ENCODE peak calls at places on chromosomes 3 and 15, in five cellular contexts. One of them, this sample, is unnamed.

GRCh38 chr15:69468241-69469121 is 15.9 kb downstream of the RPLP1 start:
- DNase-seq in tibial artery: no peak
- DNase-seq in heart left ventricle: no peak
- DNase-seq in colonic mucosa: peak; percentile 51
- DNase-seq in sigmoid colon: no peak
- DNase-seq in this sample: peak; percentile 87

GRCh38 chr3:183892610-183893214 is 8.0 kb upstream of the PARL start:
- DNase-seq in tibial artery: no peak
- DNase-seq in heart left ventricle: no peak
- DNase-seq in colonic mucosa: peak; percentile 75
- DNase-seq in sigmoid colon: no peak
- DNase-seq in this sample: no peak

GRCh38 chr3:185726254-185726967 is 98.4 kb downstream of the IGF2BP2 start:
- DNase-seq in tibial artery: no peak
- DNase-seq in heart left ventricle: no peak
- DNase-seq in colonic mucosa: no peak
- DNase-seq in sigmoid colon: no peak
- DNase-seq in this sample: no peak

GRCh38 chr3:72375237-72376154 is 472.7 kb downstream of the SHQ1 start:
- DNase-seq in tibial artery: no peak
- DNase-seq in heart left ventricle: no peak
- DNase-seq in colonic mucosa: no peak
- DNase-seq in sigmoid colon: no peak
- DNase-seq in this sample: no peak

GRCh38 chr3:134353171-134353825 is 20.9 kb downstream of the AMOTL2 start:
- DNase-seq in tibial artery: no peak
- DNase-seq in heart left ventricle: no peak
- DNase-seq in colonic mucosa: no peak
- DNase-seq in sigmoid colon: peak; percentile 62
- DNase-seq in this sample: no peak

GRCh38 chr3:124035463-124036121 is 43.7 kb upstream of the ROPN1 start:
- DNase-seq in tibial artery: no peak
- DNase-seq in heart left ventricle: no peak
- DNase-seq in colonic mucosa: no peak
- DNase-seq in sigmoid colon: no peak
- DNase-seq in this sample: no peak

GRCh38 chr15:28943146-28943545 is 57.4 kb downstream of the APBA2 start:
- DNase-seq in tibial artery: peak; percentile 2
- DNase-seq in heart left ventricle: no peak
- DNase-seq in colonic mucosa: no peak
- DNase-seq in sigmoid colon: peak; percentile 53
- DNase-seq in this sample: no peak

GRCh38 chr3:58793938-58794337 is 127.4 kb upstream of the FAM3D start:
- DNase-seq in tibial artery: no peak
- DNase-seq in heart left ventricle: no peak
- DNase-seq in colonic mucosa: no peak
- DNase-seq in sigmoid colon: no peak
- DNase-seq in this sample: no peak

GRCh38 chr3:136250862-136251460 is 821 bp downstream of the PCCB start:
- DNase-seq in tibial artery: peak; percentile 61
- DNase-seq in heart left ventricle: peak; percentile 74
- DNase-seq in colonic mucosa: peak; percentile 67
- DNase-seq in sigmoid colon: peak; percentile 83
- DNase-seq in this sample: no peak

GRCh38 chr15:99994849-99995248 is 261.6 kb upstream of the LYSMD4 start:
- DNase-seq in tibial artery: no peak
- DNase-seq in heart left ventricle: no peak
- DNase-seq in colonic mucosa: no peak
- DNase-seq in sigmoid colon: no peak
- DNase-seq in this sample: no peak

GRCh38 chr3:9933561-9934234 is at the start of gene CRELD1:
- DNase-seq in tibial artery: peak; percentile 91
- DNase-seq in heart left ventricle: peak; percentile 94
- DNase-seq in colonic mucosa: peak; percentile 96
- DNase-seq in sigmoid colon: peak; percentile 98
- DNase-seq in this sample: peak; percentile 94

GRCh38 chr15:40333922-40334492 is 6.7 kb downstream of the CCDC9B start:
- DNase-seq in tibial artery: peak; percentile 78
- DNase-seq in heart left ventricle: peak; percentile 84
- DNase-seq in colonic mucosa: peak; percentile 47
- DNase-seq in sigmoid colon: peak; percentile 88
- DNase-seq in this sample: no peak

GRCh38 chr15:28918141-28918983 is 32.6 kb downstream of the APBA2 start:
- DNase-seq in tibial artery: no peak
- DNase-seq in heart left ventricle: no peak
- DNase-seq in colonic mucosa: no peak
- DNase-seq in sigmoid colon: peak; percentile 57
- DNase-seq in this sample: no peak

GRCh38 chr3:103767635-103768034 is 1332.8 kb downstream of the ZPLD1 start:
- DNase-seq in tibial artery: no peak
- DNase-seq in heart left ventricle: no peak
- DNase-seq in colonic mucosa: no peak
- DNase-seq in sigmoid colon: no peak
- DNase-seq in this sample: no peak

GRCh38 chr3:164577667-164578066 is 500.6 kb downstream of the SI start:
- DNase-seq in tibial artery: no peak
- DNase-seq in heart left ventricle: no peak
- DNase-seq in colonic mucosa: no peak
- DNase-seq in sigmoid colon: no peak
- DNase-seq in this sample: no peak

GRCh38 chr3:144549161-144549560 is 577.5 kb downstream of the DIPK2A start:
- DNase-seq in tibial artery: no peak
- DNase-seq in heart left ventricle: no peak
- DNase-seq in colonic mucosa: no peak
- DNase-seq in sigmoid colon: no peak
- DNase-seq in this sample: no peak

GRCh38 chr3:142269777-142270176 is 44.4 kb upstream of the GK5 start:
- DNase-seq in tibial artery: no peak
- DNase-seq in heart left ventricle: no peak
- DNase-seq in colonic mucosa: no peak
- DNase-seq in sigmoid colon: no peak
- DNase-seq in this sample: no peak

GRCh38 chr3:27666277-27666676 is 55.8 kb downstream of the EOMES start:
- DNase-seq in tibial artery: no peak
- DNase-seq in heart left ventricle: no peak
- DNase-seq in colonic mucosa: no peak
- DNase-seq in sigmoid colon: no peak
- DNase-seq in this sample: no peak

GRCh38 chr15:80127911-80128310 is 24.9 kb upstream of the FAH start:
- DNase-seq in tibial artery: no peak
- DNase-seq in heart left ventricle: no peak
- DNase-seq in colonic mucosa: no peak
- DNase-seq in sigmoid colon: no peak
- DNase-seq in this sample: no peak

GRCh38 chr15:57384024-57384423 is 7.7 kb downstream of the CGNL1 start:
- DNase-seq in tibial artery: no peak
- DNase-seq in heart left ventricle: peak; percentile 47
- DNase-seq in colonic mucosa: no peak
- DNase-seq in sigmoid colon: peak; percentile 71
- DNase-seq in this sample: no peak

GRCh38 chr15:95252404-95252803 is 1021.0 kb downstream of the MCTP2 start:
- DNase-seq in tibial artery: no peak
- DNase-seq in heart left ventricle: no peak
- DNase-seq in colonic mucosa: no peak
- DNase-seq in sigmoid colon: no peak
- DNase-seq in this sample: no peak

GRCh38 chr15:80309769-80310384 is 57.9 kb upstream of the CTXND1 start:
- DNase-seq in tibial artery: no peak
- DNase-seq in heart left ventricle: no peak
- DNase-seq in colonic mucosa: no peak
- DNase-seq in sigmoid colon: no peak
- DNase-seq in this sample: no peak

GRCh38 chr3:173825731-173826130 is 428.2 kb downstream of the NLGN1 start:
- DNase-seq in tibial artery: no peak
- DNase-seq in heart left ventricle: no peak
- DNase-seq in colonic mucosa: no peak
- DNase-seq in sigmoid colon: no peak
- DNase-seq in this sample: no peak

GRCh38 chr3:105259505-105259904 is 107.2 kb upstream of the ALCAM start:
- DNase-seq in tibial artery: no peak
- DNase-seq in heart left ventricle: no peak
- DNase-seq in colonic mucosa: no peak
- DNase-seq in sigmoid colon: no peak
- DNase-seq in this sample: no peak

GRCh38 chr3:123201557-123202427 is at the start of gene SEC22A:
- DNase-seq in tibial artery: peak; percentile 86
- DNase-seq in heart left ventricle: peak; percentile 93
- DNase-seq in colonic mucosa: peak; percentile 97
- DNase-seq in sigmoid colon: peak; percentile 96
- DNase-seq in this sample: peak; percentile 93

GRCh38 chr15:52040167-52040900 is 21.3 kb downstream of the MAPK6 start:
- DNase-seq in tibial artery: no peak
- DNase-seq in heart left ventricle: no peak
- DNase-seq in colonic mucosa: no peak
- DNase-seq in sigmoid colon: no peak
- DNase-seq in this sample: no peak

GRCh38 chr3:118960876-118961275 is 73.8 kb downstream of the IGSF11 start:
- DNase-seq in tibial artery: no peak
- DNase-seq in heart left ventricle: no peak
- DNase-seq in colonic mucosa: no peak
- DNase-seq in sigmoid colon: no peak
- DNase-seq in this sample: no peak

GRCh38 chr15:81642451-81642990 is 268.5 kb upstream of the TMC3 start:
- DNase-seq in tibial artery: no peak
- DNase-seq in heart left ventricle: no peak
- DNase-seq in colonic mucosa: no peak
- DNase-seq in sigmoid colon: no peak
- DNase-seq in this sample: no peak

GRCh38 chr15:98120561-98120960 is 160.1 kb downstream of the ARRDC4 start:
- DNase-seq in tibial artery: no peak
- DNase-seq in heart left ventricle: no peak
- DNase-seq in colonic mucosa: no peak
- DNase-seq in sigmoid colon: no peak
- DNase-seq in this sample: no peak

GRCh38 chr15:81326466-81327212 is 2.7 kb upstream of the STARD5 start:
- DNase-seq in tibial artery: no peak
- DNase-seq in heart left ventricle: no peak
- DNase-seq in colonic mucosa: no peak
- DNase-seq in sigmoid colon: no peak
- DNase-seq in this sample: no peak

GRCh38 chr3:112738366-112738765 is 97.4 kb upstream of the CCDC80 start:
- DNase-seq in tibial artery: no peak
- DNase-seq in heart left ventricle: no peak
- DNase-seq in colonic mucosa: no peak
- DNase-seq in sigmoid colon: no peak
- DNase-seq in this sample: no peak

GRCh38 chr15:84082739-84083138 is 152.8 kb upstream of the GOLGA6L4 start:
- DNase-seq in tibial artery: no peak
- DNase-seq in heart left ventricle: no peak
- DNase-seq in colonic mucosa: no peak
- DNase-seq in sigmoid colon: no peak
- DNase-seq in this sample: no peak

GRCh38 chr3:49108346-49108745 is 3.8 kb upstream of the QARS1 start:
- DNase-seq in tibial artery: no peak
- DNase-seq in heart left ventricle: no peak
- DNase-seq in colonic mucosa: no peak
- DNase-seq in sigmoid colon: no peak
- DNase-seq in this sample: no peak

GRCh38 chr3:49112262-49112661 is 7.7 kb upstream of the QARS1 start:
- DNase-seq in tibial artery: no peak
- DNase-seq in heart left ventricle: no peak
- DNase-seq in colonic mucosa: no peak
- DNase-seq in sigmoid colon: no peak
- DNase-seq in this sample: no peak

GRCh38 chr3:49111347-49111746 is 6.8 kb upstream of the QARS1 start:
- DNase-seq in tibial artery: no peak
- DNase-seq in heart left ventricle: no peak
- DNase-seq in colonic mucosa: no peak
- DNase-seq in sigmoid colon: no peak
- DNase-seq in this sample: no peak

DNA sequence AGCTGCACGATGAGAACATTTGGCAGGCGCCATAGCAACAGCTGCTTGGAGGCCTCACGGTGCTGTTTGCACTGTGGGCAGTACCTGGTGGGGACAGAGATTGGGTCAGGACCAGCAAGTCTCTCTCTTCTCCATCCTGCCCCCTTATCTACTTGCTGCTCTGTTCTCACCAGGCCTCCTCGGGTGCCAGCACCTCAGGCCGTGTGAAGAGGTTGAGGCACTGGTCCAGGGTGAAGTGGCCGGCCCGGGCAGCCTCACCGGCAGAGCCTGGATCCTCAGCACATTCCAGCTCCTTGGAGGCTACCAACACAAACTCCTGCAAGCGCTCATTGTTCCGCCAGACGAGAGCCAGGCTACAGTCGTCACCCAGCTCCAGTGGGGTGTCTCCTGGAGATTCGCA is 6.2 kb upstream of the QARS1 start:
- DNase-seq in tibial artery: no peak
- DNase-seq in heart left ventricle: no peak
- DNase-seq in colonic mucosa: no peak
- DNase-seq in sigmoid colon: no peak
- DNase-seq in this sample: no peak
- H3K36me3 ChIP-seq in tibial artery: peaks cover 87% of the 10 kb centered on the region
- H3K36me3 ChIP-seq in heart left ventricle: peaks cover 88% of the 10 kb centered on the region
- H3K36me3 ChIP-seq in colonic mucosa: peaks cover 50% of the 10 kb centered on the region
- H3K36me3 ChIP-seq in sigmoid colon: peaks cover 68% of the 10 kb centered on the region
- H3K36me3 ChIP-seq in this sample: peaks cover 74% of the 10 kb centered on the region

GRCh38 chr3:11914041-11914440 is 67.4 kb upstream of the TAMM41 start:
- DNase-seq in tibial artery: no peak
- DNase-seq in heart left ventricle: no peak
- DNase-seq in colonic mucosa: no peak
- DNase-seq in sigmoid colon: no peak
- DNase-seq in this sample: no peak
- H3K4me1 ChIP-seq in tibial artery: no peaks in the 10 kb centered on the region
- H3K4me1 ChIP-seq in heart left ventricle: no peaks in the 10 kb centered on the region
- H3K4me1 ChIP-seq in colonic mucosa: no peaks in the 10 kb centered on the region
- H3K4me1 ChIP-seq in sigmoid colon: no peaks in the 10 kb centered on the region
- H3K4me1 ChIP-seq in this sample: no peaks in the 10 kb centered on the region

GRCh38 chr3:171451915-171452707 is 8.1 kb downstream of the TNIK start:
- DNase-seq in tibial artery: no peak
- DNase-seq in heart left ventricle: no peak
- DNase-seq in colonic mucosa: no peak
- DNase-seq in sigmoid colon: no peak
- DNase-seq in this sample: no peak
- H3K4me3 ChIP-seq in tibial artery: no peak overlapping the region
- H3K4me3 ChIP-seq in heart left ventricle: no peak overlapping the region
- H3K4me3 ChIP-seq in colonic mucosa: no peak overlapping the region
- H3K4me3 ChIP-seq in sigmoid colon: no peak overlapping the region
- H3K4me3 ChIP-seq in this sample: no peak overlapping the region

DNA sequence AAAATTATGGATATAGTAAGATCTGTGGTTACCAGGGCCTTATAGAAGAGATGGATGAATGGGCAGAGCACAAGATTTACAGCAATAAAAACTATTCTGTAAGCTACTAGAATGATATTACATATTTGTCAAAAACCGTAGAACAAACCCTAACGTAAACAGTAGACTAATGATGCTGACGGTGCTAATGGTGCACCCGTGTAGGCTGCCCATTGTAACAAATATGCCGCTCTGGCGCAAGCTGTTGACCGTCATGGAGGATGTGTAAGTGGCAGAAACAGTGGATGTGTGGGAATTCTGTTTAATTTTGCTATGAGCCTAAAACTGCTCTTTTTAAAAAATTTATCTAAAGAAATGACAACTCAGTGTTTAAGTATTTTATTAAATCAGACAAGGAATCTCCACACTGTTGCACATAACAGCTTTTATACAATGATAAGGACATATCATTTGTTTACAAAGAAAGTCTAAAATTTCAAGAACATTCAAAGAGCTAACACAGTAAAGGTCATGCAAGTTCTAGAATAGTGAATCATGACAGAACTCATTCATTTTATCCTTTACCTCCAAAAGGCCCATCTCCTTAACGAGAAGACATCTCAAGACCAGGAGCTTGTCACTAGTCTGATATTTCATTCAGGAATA is 32.8 kb downstream of the TFRC start:
- DNase-seq in tibial artery: no peak
- DNase-seq in heart left ventricle: no peak
- DNase-seq in colonic mucosa: no peak
- DNase-seq in sigmoid colon: no peak
- DNase-seq in this sample: no peak
- H3K36me3 ChIP-seq in tibial artery: peaks cover 54% of the 10 kb centered on the region
- H3K36me3 ChIP-seq in heart left ventricle: peaks cover 63% of the 10 kb centered on the region
- H3K36me3 ChIP-seq in colonic mucosa: peaks cover 25% of the 10 kb centered on the region
- H3K36me3 ChIP-seq in sigmoid colon: peaks cover 21% of the 10 kb centered on the region
- H3K36me3 ChIP-seq in this sample: peaks cover 54% of the 10 kb centered on the region